ENCODE peak calls at places on chromosomes 12 and 14, in four cellular contexts. P is esophagus muscularis mucosa, X is transverse colon, Q is stomach. Z is an unnamed sample.

GRCh38 chr12:2697057-2697456 is 97.7 kb upstream of the FKBP4 start:
- DNase-seq in P (peak), X (no peak), Q (no peak), Z (no peak)

GRCh38 chr12:104154806-104155205 is 16.8 kb upstream of the NFYB start:
- DNase-seq in P (no peak), X (no peak), Q (no peak), Z (no peak)

GRCh38 chr14:61940669-61941420 is 178.6 kb downstream of the SNAPC1 start:
- DNase-seq in P (no peak), X (no peak), Q (no peak), Z (no peak)

GRCh38 chr12:25368542-25368941 is 117.8 kb upstream of the KRAS start:
- DNase-seq in P (no peak), X (no peak), Q (no peak), Z (no peak)

GRCh38 chr14:93059917-93060545 is 55.7 kb downstream of the ITPK1 start:
- DNase-seq in P (no peak), X (no peak), Q (no peak), Z (no peak)

GRCh38 chr12:64124511-64125197 is 97.4 kb downstream of the KICS2 start:
- DNase-seq in P (no peak), X (no peak), Q (no peak), Z (no peak)

GRCh38 chr14:99666533-99666932 is 17.6 kb upstream of the CYP46A1 start:
- DNase-seq in P (no peak), X (no peak), Q (no peak), Z (no peak)

GRCh38 chr12:52677671-52678070 is 2.5 kb downstream of the KRT1 start:
- DNase-seq in P (no peak), X (no peak), Q (no peak), Z (no peak)

GRCh38 chr12:93514853-93515252 is 47.5 kb downstream of the MRPL42 start:
- DNase-seq in P (no peak), X (no peak), Q (no peak), Z (no peak)

GRCh38 chr12:74985986-74986319 is 223.7 kb downstream of the KCNC2 start:
- DNase-seq in P (no peak), X (no peak), Q (no peak), Z (no peak)

GRCh38 chr12:6788972-6789905 is at the start of gene CD4:
- DNase-seq in P (no peak), X (peak), Q (no peak), Z (peak)

GRCh38 chr12:59695379-59695778 is 99.5 kb downstream of the SLC16A7 start:
- DNase-seq in P (no peak), X (no peak), Q (no peak), Z (no peak)

DNA sequence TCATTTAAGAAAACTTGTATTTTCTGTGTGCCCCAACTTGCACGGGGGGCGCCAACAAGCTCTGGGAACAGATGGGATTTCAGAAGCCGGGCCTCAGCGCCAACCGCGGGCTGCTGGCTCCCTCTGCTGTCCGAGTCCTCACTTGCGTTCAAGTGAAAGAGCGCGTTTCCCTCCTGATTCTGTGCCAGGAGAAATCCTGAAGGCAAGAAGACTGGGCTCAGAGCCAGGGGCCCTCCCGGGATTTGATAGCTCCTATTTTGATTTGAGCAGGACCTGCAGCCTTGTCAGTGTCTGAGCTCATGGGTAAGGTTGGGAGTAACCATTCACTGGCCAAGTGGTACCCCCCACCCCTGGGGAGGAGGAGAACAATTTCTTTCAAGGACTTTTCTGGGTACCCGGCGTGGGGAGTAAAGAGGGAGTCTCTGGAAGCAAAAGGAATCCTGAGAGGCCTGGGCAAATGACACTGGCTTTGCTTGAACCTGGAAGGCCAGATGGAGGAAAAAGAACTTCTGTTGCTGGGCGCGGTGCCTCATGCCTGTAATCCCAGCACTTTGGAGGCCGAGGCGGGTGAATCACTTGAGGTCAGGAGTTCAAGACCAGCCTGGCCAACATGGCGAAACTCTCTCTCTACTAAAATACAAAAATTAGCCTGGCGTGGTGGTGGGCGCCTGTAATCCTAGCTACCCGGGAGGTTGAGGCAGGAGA is 179.0 kb upstream of the RGS6 start:
- DNase-seq in P (peak), X (peak), Q (peak), Z (peak)
- TF ChIP-seq POLR2AphosphoS5 in P (peak), X (no peak), Q (no peak), Z (no peak)

GRCh38 chr14:84859116-84859515 is 670.8 kb upstream of the FLRT2 start:
- DNase-seq in P (no peak), X (no peak), Q (no peak), Z (no peak)

GRCh38 chr14:84864582-84865271 is 665.2 kb upstream of the FLRT2 start:
- DNase-seq in P (no peak), X (no peak), Q (no peak), Z (no peak)
- TF ChIP-seq POLR2AphosphoS5 in P (no peak), X (no peak), Q (no peak), Z (no peak)

GRCh38 chr12:1348606-1349005 is 245.8 kb downstream of the FBXL14 start:
- DNase-seq in P (no peak), X (no peak), Q (no peak), Z (no peak)

GRCh38 chr12:1351926-1352325 is 242.5 kb downstream of the FBXL14 start:
- DNase-seq in P (no peak), X (no peak), Q (no peak), Z (no peak)

GRCh38 chr12:1350934-1351240 is 243.5 kb downstream of the FBXL14 start:
- DNase-seq in P (no peak), X (no peak), Q (no peak), Z (no peak)

GRCh38 chr12:1347294-1347693 is 247.1 kb downstream of the FBXL14 start:
- DNase-seq in P (no peak), X (no peak), Q (no peak), Z (no peak)

GRCh38 chr12:1350055-1350933 is 244.1 kb downstream of the FBXL14 start:
- DNase-seq in P (no peak), X (peak), Q (no peak), Z (no peak)
- TF ChIP-seq POLR2AphosphoS5 in P (peak), X (no peak), Q (no peak), Z (no peak)

DNA sequence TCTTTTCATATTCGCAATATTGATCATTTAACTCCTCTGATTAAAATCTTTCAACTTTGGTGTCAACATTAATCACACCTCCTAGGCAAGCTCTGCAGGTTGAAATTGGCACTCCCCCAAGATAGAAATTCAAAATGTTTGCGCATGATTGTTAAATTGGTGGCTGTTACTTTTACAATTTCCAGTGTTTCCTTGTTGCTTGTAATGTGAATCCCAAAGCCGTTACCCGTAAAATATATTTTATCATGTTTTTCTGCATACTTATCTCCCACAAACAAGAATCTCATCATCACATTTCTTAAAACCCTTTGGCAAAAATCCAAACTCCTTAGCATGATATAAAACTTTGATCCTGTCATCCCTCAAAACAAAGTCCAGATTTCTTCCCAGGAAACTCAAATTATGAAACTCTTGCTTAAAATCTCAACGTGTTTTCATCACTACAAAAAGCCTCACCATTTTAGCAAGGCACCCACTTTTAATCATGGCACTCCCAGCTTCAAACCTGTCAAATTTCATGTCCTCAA is 14.7 kb downstream of the RTL1 start:
- DNase-seq in P (no peak), X (no peak), Q (no peak), Z (no peak)
- TF ChIP-seq POLR2AphosphoS5 in P (no peak), X (no peak), Q (no peak), Z (no peak)

GRCh38 chr14:24146622-24146977 is 190 bp upstream of the PSME2 start:
- DNase-seq in P (peak), X (peak), Q (peak), Z (peak)
- TF ChIP-seq POLR2AphosphoS5 in P (no peak), X (no peak), Q (no peak), Z (no peak)

GRCh38 chr14:91300283-91300841 is 55.9 kb upstream of the GPR68 start:
- DNase-seq in P (no peak), X (no peak), Q (no peak), Z (no peak)

GRCh38 chr14:91298576-91298975 is 54.1 kb upstream of the GPR68 start:
- DNase-seq in P (no peak), X (no peak), Q (no peak), Z (no peak)

GRCh38 chr14:91297081-91297711 is 52.7 kb upstream of the GPR68 start:
- DNase-seq in P (no peak), X (no peak), Q (no peak), Z (no peak)

GRCh38 chr14:91300957-91301356 is 56.5 kb upstream of the GPR68 start:
- DNase-seq in P (no peak), X (no peak), Q (no peak), Z (no peak)

DNA sequence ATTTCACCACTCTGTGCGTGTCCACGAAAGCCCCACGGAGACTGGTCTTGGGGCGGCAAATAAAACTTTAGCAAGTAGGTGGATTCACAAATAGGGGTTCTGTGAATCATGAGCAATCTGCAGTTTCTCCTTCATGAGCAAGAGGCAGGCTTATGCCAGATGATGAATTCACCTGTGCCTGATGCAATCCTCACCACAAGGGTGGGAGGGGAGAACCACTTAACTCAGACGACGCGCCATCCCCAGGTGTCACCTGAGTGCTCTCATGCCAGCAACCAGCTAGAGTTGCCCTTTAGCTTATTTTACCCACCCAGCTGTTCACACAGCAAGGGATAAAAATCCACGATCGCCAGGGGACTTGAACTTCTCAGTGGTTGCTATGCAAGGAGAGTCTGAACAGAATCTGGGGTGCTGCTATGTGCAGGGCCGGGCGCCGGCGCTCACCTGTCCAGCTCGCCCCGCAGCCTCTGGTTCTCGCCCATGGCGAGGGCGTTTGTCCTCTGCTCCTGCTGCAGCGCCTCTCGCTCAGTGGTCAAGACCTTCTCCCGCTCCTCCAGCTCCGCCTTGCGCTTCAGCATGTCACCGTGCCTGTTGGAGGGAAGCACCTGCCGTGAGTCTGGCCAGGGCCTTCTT is 55.1 kb upstream of the GPR68 start:
- DNase-seq in P (no peak), X (no peak), Q (no peak), Z (no peak)
- TF ChIP-seq POLR2AphosphoS5 in P (no peak), X (no peak), Q (no peak), Z (no peak)

DNA sequence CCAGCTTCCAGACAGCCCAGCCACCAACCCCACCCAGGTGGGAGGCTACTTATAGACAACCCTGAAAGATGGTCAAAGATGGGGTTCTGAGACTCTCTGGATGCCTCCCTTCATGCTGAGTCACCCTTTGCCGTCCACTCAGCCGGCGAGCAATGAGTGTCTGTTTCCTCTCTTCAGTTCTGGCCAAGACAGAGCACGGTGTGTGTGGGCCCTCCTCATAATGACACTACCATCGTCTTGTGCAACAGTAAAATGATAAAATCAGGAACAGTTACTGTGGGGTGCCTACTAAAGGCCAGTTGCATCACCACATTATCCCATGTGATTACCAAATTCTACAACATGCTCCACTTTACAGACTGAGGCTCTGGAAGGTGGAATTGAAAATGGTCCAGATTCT is 7.0 kb upstream of the BDKRB1 start:
- DNase-seq in P (no peak), X (no peak), Q (no peak), Z (peak)
- TF ChIP-seq POLR2AphosphoS5 in P (peak), X (peak), Q (no peak), Z (no peak)

DNA sequence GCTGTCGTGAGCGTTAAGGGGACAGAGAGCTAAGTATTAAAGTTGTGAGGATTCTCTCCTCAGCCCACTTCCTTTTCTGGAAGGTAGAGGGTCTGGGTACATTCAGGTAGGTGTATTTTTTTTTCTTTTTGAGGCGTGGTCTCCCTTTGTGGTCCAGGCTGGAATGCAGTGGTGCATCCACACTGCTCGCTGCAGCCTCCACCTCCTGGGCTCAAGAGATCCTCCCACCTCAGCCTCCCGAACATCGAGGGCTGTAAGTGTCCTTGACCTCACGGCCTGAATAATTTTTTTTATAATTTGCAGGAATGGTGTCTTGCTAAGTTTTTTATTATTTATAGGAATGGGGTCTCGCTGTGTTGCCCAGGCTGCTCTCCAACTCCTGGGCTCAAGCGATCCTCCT is 1.4 kb downstream of the PUS1 start:
- DNase-seq in P (no peak), X (no peak), Q (no peak), Z (no peak)
- TF ChIP-seq POLR2AphosphoS5 in P (no peak), X (no peak), Q (no peak), Z (no peak)

Z was measured in HL-60.